ENCODE peak calls at places on chromosomes 11 and 22, in four cellular contexts. P is activated CD4-positive, alpha-beta T cell treated with anti-CD3 and anti-CD28 coated beads, Interleukin-2, amount 50 U/mL, for 24 hours; I is activated T-cell treated with anti-CD3 and anti-CD28 coated beads for 4 hours; Y is NCI-H774. B is an unnamed sample.

GRCh38 chr11:85946221-85946620 is 91.0 kb downstream of the CCDC83 start:
- DNase-seq in P (no peak), I (no peak), Y (no peak), B (no peak)

GRCh38 chr11:101128571-101129202 is 926 bp downstream of the PGR start:
- DNase-seq in Y (no peak), P (no peak), I (no peak), B (no peak)

GRCh38 chr11:103959279-103959930 is 77.0 kb upstream of the DDI1 start:
- DNase-seq in I (no peak), Y (no peak), P (no peak), B (no peak)

GRCh38 chr22:17108256-17109112 is 12.7 kb downstream of the TMEM121B start:
- DNase-seq in I (no peak), Y (no peak), P (no peak), B (no peak)

GRCh38 chr11:125871391-125872137 is 15.9 kb upstream of the HYLS1 start:
- DNase-seq in I (no peak), P (no peak), Y (no peak), B (peak)

GRCh38 chr11:42311504-42311903 is 852.1 kb upstream of the LRRC4C start:
- DNase-seq in Y (no peak), P (no peak), I (no peak), B (no peak)

GRCh38 chr22:26313291-26313690 is 115.8 kb upstream of the ASPHD2 start:
- DNase-seq in P (no peak), I (no peak), Y (no peak), B (no peak)

GRCh38 chr11:115182282-115182952 is 321.8 kb downstream of the CADM1 start:
- DNase-seq in I (no peak), Y (no peak), P (no peak), B (no peak)

GRCh38 chr22:45968751-45969413 is 8.1 kb downstream of the WNT7B start:
- DNase-seq in I (no peak), P (no peak), Y (no peak), B (no peak)

GRCh38 chr11:16117989-16118810 is 238.1 kb downstream of the SOX6 start:
- DNase-seq in I (no peak), P (no peak), Y (no peak), B (peak)

GRCh38 chr11:70587095-70587389 is 188.7 kb downstream of the CTTN start:
- DNase-seq in P (no peak), Y (no peak), I (no peak), B (no peak)

GRCh38 chr11:95074806-95075563 is 8.3 kb downstream of the SRSF8 start:
- DNase-seq in Y (no peak), I (no peak), P (no peak), B (peak)

GRCh38 chr22:20962491-20962945 is 4.5 kb upstream of the AIFM3 start:
- DNase-seq in I (no peak), Y (no peak), P (no peak), B (no peak)

GRCh38 chr11:122271167-122271566 is 155.2 kb upstream of the BLID start:
- DNase-seq in I (no peak), Y (no peak), P (no peak), B (no peak)

GRCh38 chr22:19769393-19769715 is 8.8 kb downstream of the TBX1 start:
- DNase-seq in Y (no peak), P (no peak), I (no peak), B (no peak)

GRCh38 chr11:125287467-125288232 is 123.1 kb downstream of the PKNOX2 start:
- DNase-seq in P (no peak), Y (no peak), I (no peak), B (no peak)

GRCh38 chr22:35733742-35734516 is 16.3 kb downstream of the APOL5 start:
- DNase-seq in Y (no peak), P (no peak), I (no peak), B (no peak)

GRCh38 chr22:49555526-49555925 is 272.1 kb downstream of the BRD1 start:
- DNase-seq in Y (no peak), P (no peak), I (no peak), B (no peak)

GRCh38 chr11:100851129-100851528 is 164.0 kb downstream of the ARHGAP42 start:
- DNase-seq in P (no peak), Y (no peak), I (no peak), B (no peak)

GRCh38 chr11:16193897-16194381 is 162.4 kb downstream of the SOX6 start:
- DNase-seq in P (no peak), Y (no peak), I (no peak), B (no peak)

GRCh38 chr11:117887431-117888139 is 11.1 kb upstream of the FXYD6 start:
- DNase-seq in P (no peak), Y (no peak), I (no peak), B (no peak)

B was measured in COR-L47.